ENCODE peak calls at places on chromosomes 13 and 19, in eight cellular contexts. E is HFF-Myc; B is hypothalamus; S is epithelial cell of proximal tubule; C is effector memory CD4-positive, alpha-beta T cell; D is glutamatergic neuron; W is amniotic stem cell; J is lung microvascular endothelial cell. K is an unnamed sample.
A peak's percentile ranks its signal among the peaks of the same experiment; 100 is the strongest.

GRCh38 chr19:2813235-2814160 is 6.2 kb upstream of the ZNF554 start:
- DNase-seq in E (no peak), B (no peak), S (no peak), C (no peak), D (no peak), W (no peak), J (no peak), K (no peak)

GRCh38 chr13:109369357-109370052 is 416.9 kb downstream of the IRS2 start:
- DNase-seq in E (no peak), B (peak; percentile 59), S (no peak), C (no peak), D (no peak), W (no peak), J (no peak), K (peak; percentile 62)

GRCh38 chr19:50729894-50730293 is 6.7 kb downstream of the CLEC11A start:
- DNase-seq in E (no peak), B (no peak), S (no peak), C (no peak), D (no peak), W (no peak), J (no peak), K (no peak)

GRCh38 chr13:67231481-67231940 is 1.4 kb upstream of the PCDH9 start:
- DNase-seq in E (no peak), B (no peak), S (no peak), C (no peak), D (no peak), W (no peak), J (no peak), K (no peak)

GRCh38 chr13:44420376-44421220 is 47.0 kb downstream of the SERP2 start:
- DNase-seq in E (no peak), B (no peak), S (no peak), C (no peak), D (no peak), W (no peak), J (no peak), K (no peak)

GRCh38 chr13:113763961-113764792 is 5.2 kb downstream of the TMEM255B start:
- DNase-seq in E (no peak), B (no peak), S (no peak), C (no peak), D (no peak), W (no peak), J (no peak), K (no peak)

GRCh38 chr13:66348745-66349720 is 881.1 kb downstream of the PCDH9 start:
- DNase-seq in E (no peak), B (peak; percentile 37), S (no peak), C (no peak), D (no peak), W (no peak), J (no peak), K (peak; percentile 54)

GRCh38 chr13:41565221-41565620 is 107.9 kb downstream of the RGCC start:
- DNase-seq in E (no peak), B (peak; percentile 73), S (peak; percentile 82), C (no peak), D (no peak), W (peak; percentile 60), J (no peak), K (no peak)

GRCh38 chr13:111184685-111185401 is 69.7 kb downstream of the ARHGEF7 start:
- DNase-seq in E (no peak), B (no peak), S (no peak), C (no peak), D (peak; percentile 74), W (no peak), J (no peak), K (no peak)

GRCh38 chr13:74278901-74279300 is 144.7 kb upstream of the KLF12 start:
- DNase-seq in E (no peak), B (no peak), S (no peak), C (no peak), D (no peak), W (no peak), J (no peak), K (no peak)

GRCh38 chr19:18397242-18398202 is at the start of gene LRRC25:
- DNase-seq in E (no peak), B (no peak), S (no peak), C (no peak), D (peak; percentile 46), W (no peak), J (no peak), K (peak; percentile 65)

GRCh38 chr13:84616864-84617263 is 734.6 kb upstream of the SLITRK1 start:
- DNase-seq in E (no peak), B (no peak), S (no peak), C (no peak), D (no peak), W (no peak), J (no peak), K (no peak)

GRCh38 chr19:2523630-2524311 is 47.8 kb downstream of the GADD45B start:
- DNase-seq in E (no peak), B (no peak), S (no peak), C (no peak), D (no peak), W (peak; percentile 53), J (no peak), K (no peak)

GRCh38 chr13:39036212-39036611 is 1.7 kb downstream of the PROSER1 start:
- DNase-seq in E (no peak), B (no peak), S (no peak), C (no peak), D (no peak), W (no peak), J (peak; percentile 39), K (peak; percentile 41)

GRCh38 chr13:68851026-68851425 is 1256.6 kb upstream of the ATXN8OS start:
- DNase-seq in E (no peak), B (no peak), S (no peak), C (no peak), D (no peak), W (no peak), J (no peak), K (peak; percentile 66)

GRCh38 chr13:39777527-39778061 is 122.1 kb downstream of the COG6 start:
- DNase-seq in E (peak; percentile 83), B (peak; percentile 5), S (peak; percentile 66), C (no peak), D (no peak), W (peak; percentile 19), J (peak; percentile 58), K (peak; percentile 32)

GRCh38 chr19:19537321-19538048 is 580 bp upstream of the CILP2 start:
- DNase-seq in E (no peak), B (no peak), S (no peak), C (no peak), D (peak; percentile 23), W (no peak), J (peak; percentile 36), K (no peak)

GRCh38 chr19:12194827-12195500 is 32.1 kb downstream of the ZNF136 start:
- DNase-seq in E (no peak), B (peak; percentile 91), S (no peak), C (peak; percentile 47), D (peak; percentile 92), W (peak; percentile 11), J (no peak), K (peak; percentile 92)

GRCh38 chr19:6026390-6026897 is 48.5 kb upstream of the RANBP3 start:
- DNase-seq in E (no peak), B (no peak), S (no peak), C (no peak), D (no peak), W (no peak), J (no peak), K (no peak)

GRCh38 chr13:110799246-110800236 is 86.0 kb downstream of the ING1 start:
- DNase-seq in E (peak; percentile 85), B (no peak), S (no peak), C (no peak), D (no peak), W (peak; percentile 63), J (peak; percentile 31), K (no peak)

GRCh38 chr19:18284710-18285430 is 3.4 kb upstream of the JUND start:
- DNase-seq in E (no peak), B (no peak), S (no peak), C (no peak), D (no peak), W (no peak), J (no peak), K (no peak)

GRCh38 chr13:60261432-60262351 is 98.0 kb upstream of the DIAPH3 start:
- DNase-seq in E (no peak), B (no peak), S (no peak), C (no peak), D (no peak), W (no peak), J (no peak), K (peak; percentile 78)

GRCh38 chr19:19445911-19446361 is 40.5 kb downstream of the GATAD2A start:
- DNase-seq in E (no peak), B (no peak), S (no peak), C (no peak), D (no peak), W (no peak), J (no peak), K (no peak)

GRCh38 chr19:51784922-51785690 is 9.9 kb upstream of the FPR3 start:
- DNase-seq in E (no peak), B (peak; percentile 25), S (no peak), C (no peak), D (no peak), W (no peak), J (no peak), K (no peak)

GRCh38 chr13:44431150-44431549 is 57.5 kb downstream of the SERP2 start:
- DNase-seq in E (no peak), B (no peak), S (no peak), C (no peak), D (no peak), W (no peak), J (no peak), K (peak; percentile 78)

GRCh38 chr19:8681345-8682021 is 17.1 kb downstream of the ACTL9 start:
- DNase-seq in E (no peak), B (no peak), S (no peak), C (no peak), D (no peak), W (no peak), J (no peak), K (no peak)

GRCh38 chr13:40598599-40598998 is 67.8 kb downstream of the FOXO1 start:
- DNase-seq in E (no peak), B (no peak), S (no peak), C (no peak), D (no peak), W (no peak), J (no peak), K (no peak)

GRCh38 chr13:111474136-111475002 is 153.9 kb downstream of the TEX29 start:
- DNase-seq in E (peak; percentile 1), B (peak; percentile 39), S (peak; percentile 6), C (no peak), D (no peak), W (peak; percentile 1), J (peak; percentile 67), K (peak; percentile 42)

GRCh38 chr19:5055457-5055776 is 86.5 kb downstream of the KDM4B start:
- DNase-seq in E (no peak), B (no peak), S (no peak), C (no peak), D (no peak), W (no peak), J (no peak), K (no peak)

K was measured in DMS53.